ENCODE peak calls at places on chromosomes 3 and 15, in four cellular contexts. One of them, this sample, is unnamed. For H3K36me3, the result is how much of the 10 kb centered on the place peaks cover.

GRCh38 chr3:52446631-52447511 is 2.0 kb upstream of the SEMA3G start:
- DNase-seq in HepG2: peak
- DNase-seq in K562: peak
- DNase-seq in GM12878: peak
- DNase-seq in this sample: peak

GRCh38 chr3:108605491-108605890 is 16.0 kb downstream of the DZIP3 start:
- DNase-seq in HepG2: no peak
- DNase-seq in K562: no peak
- DNase-seq in GM12878: no peak
- DNase-seq in this sample: no peak

GRCh38 chr3:195033531-195034091 is 237.3 kb downstream of the XXYLT1 start:
- DNase-seq in HepG2: peak
- DNase-seq in K562: no peak
- DNase-seq in GM12878: no peak
- DNase-seq in this sample: no peak

GRCh38 chr3:132598181-132598580 is 1.1 kb downstream of the ACKR4 start:
- DNase-seq in HepG2: no peak
- DNase-seq in K562: no peak
- DNase-seq in GM12878: no peak
- DNase-seq in this sample: no peak

GRCh38 chr15:78024141-78024567 is 53.4 kb downstream of the TBC1D2B start:
- DNase-seq in HepG2: no peak
- DNase-seq in K562: no peak
- DNase-seq in GM12878: no peak
- DNase-seq in this sample: no peak

GRCh38 chr3:158725348-158725966 is 6.8 kb downstream of the RARRES1 start:
- DNase-seq in HepG2: peak
- DNase-seq in K562: no peak
- DNase-seq in GM12878: no peak
- DNase-seq in this sample: no peak

GRCh38 chr3:184508938-184509337 is 52.6 kb upstream of the EPHB3 start:
- DNase-seq in HepG2: no peak
- DNase-seq in K562: no peak
- DNase-seq in GM12878: no peak
- DNase-seq in this sample: no peak

GRCh38 chr15:70763950-70764730 is 782 bp upstream of the UACA start:
- DNase-seq in HepG2: no peak
- DNase-seq in K562: no peak
- DNase-seq in GM12878: no peak
- DNase-seq in this sample: peak

GRCh38 chr15:74038707-74039655 is 43.4 kb downstream of the GOLGA6A start:
- DNase-seq in HepG2: no peak
- DNase-seq in K562: peak
- DNase-seq in GM12878: no peak
- DNase-seq in this sample: no peak

GRCh38 chr3:69770219-69770618 is 31.0 kb downstream of the MITF start:
- DNase-seq in HepG2: no peak
- DNase-seq in K562: no peak
- DNase-seq in GM12878: no peak
- DNase-seq in this sample: peak

DNA sequence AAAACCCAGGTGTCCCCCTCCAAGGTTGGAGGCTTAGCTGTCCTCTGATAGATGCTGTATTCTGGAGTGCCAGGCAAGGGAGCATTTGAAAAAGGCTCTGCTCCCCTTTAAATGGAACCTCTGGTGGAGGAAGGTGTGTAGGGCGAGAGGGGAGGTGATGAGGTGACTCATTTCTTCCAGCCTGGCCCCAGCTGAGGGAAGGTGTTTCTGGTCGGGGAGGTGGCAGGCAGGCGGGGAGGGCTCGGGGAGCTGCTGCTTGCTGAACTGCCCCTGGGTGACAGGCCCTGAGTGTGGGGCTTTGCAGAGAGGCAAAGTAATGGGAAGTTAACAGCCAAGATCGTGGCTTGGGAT is 18.8 kb downstream of the PSTPIP1 start:
- DNase-seq in HepG2: no peak
- DNase-seq in K562: peak
- DNase-seq in GM12878: no peak
- DNase-seq in this sample: no peak
- H3K36me3 ChIP-seq in HepG2: under half
- H3K36me3 ChIP-seq in K562: under half
- H3K36me3 ChIP-seq in GM12878: under half
- H3K36me3 ChIP-seq in this sample: under half

DNA sequence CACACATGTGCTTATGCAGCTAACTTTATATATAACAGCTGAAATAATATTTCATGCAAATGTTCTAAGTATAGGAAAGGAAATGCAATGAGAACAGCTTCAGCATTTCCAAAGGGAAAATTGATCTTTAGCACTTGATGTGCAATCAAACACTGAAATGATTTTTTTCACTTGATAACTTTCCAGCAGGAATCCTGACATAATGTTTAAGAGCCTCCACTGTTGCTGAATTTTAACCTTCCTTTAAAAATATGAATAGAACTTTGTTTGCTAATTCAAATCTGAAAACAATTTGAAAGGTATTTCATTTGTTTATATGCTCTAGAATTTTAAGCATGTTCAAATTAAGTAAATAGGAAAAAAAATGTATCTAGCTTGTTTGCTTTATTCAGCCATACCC is 96.9 kb upstream of the STRIT1 start:
- DNase-seq in HepG2: no peak
- DNase-seq in K562: no peak
- DNase-seq in GM12878: no peak
- DNase-seq in this sample: no peak
- TF ChIP-seq JUNB in HepG2: no peak
- TF ChIP-seq JUNB in K562: no peak
- TF ChIP-seq JUNB in GM12878: no peak
- TF ChIP-seq JUNB in this sample: no peak

DNA sequence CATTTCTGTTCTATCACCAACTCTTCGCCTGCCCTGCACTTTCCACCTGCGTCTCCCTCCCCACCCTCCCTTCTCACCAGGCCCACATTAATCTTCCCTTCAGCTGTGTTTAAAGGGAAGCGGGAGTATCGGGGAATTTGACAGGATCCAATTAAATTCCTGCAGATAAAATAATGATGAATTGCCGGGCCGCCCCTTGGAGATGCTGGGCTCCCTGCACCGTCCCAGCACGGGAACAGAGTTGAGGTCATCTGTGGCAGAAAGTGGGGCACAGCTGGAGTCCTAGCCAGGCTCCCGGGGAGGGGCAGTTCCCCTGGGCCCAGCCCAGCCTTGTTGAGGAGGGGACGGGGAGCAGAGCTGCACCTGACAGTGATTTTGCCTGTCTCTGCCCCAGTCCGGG is 30.3 kb downstream of the PLXNA1 start:
- DNase-seq in HepG2: no peak
- DNase-seq in K562: no peak
- DNase-seq in GM12878: no peak
- DNase-seq in this sample: no peak
- H3K36me3 ChIP-seq in HepG2: under half
- H3K36me3 ChIP-seq in K562: half or more
- H3K36me3 ChIP-seq in GM12878: under half
- H3K36me3 ChIP-seq in this sample: under half

GRCh38 chr3:66393486-66394260 is 107.1 kb downstream of the LRIG1 start:
- DNase-seq in HepG2: no peak
- DNase-seq in K562: no peak
- DNase-seq in GM12878: peak
- DNase-seq in this sample: no peak
- TF ChIP-seq JUNB in HepG2: no peak
- TF ChIP-seq JUNB in K562: no peak
- TF ChIP-seq JUNB in GM12878: no peak
- TF ChIP-seq JUNB in this sample: no peak

GRCh38 chr15:92959219-92959618 is 59.1 kb downstream of the CHD2 start:
- DNase-seq in HepG2: no peak
- DNase-seq in K562: no peak
- DNase-seq in GM12878: no peak
- DNase-seq in this sample: no peak

GRCh38 chr15:92962914-92963313 is 62.8 kb downstream of the CHD2 start:
- DNase-seq in HepG2: no peak
- DNase-seq in K562: no peak
- DNase-seq in GM12878: no peak
- DNase-seq in this sample: no peak

GRCh38 chr15:92958105-92958504 is 58.0 kb downstream of the CHD2 start:
- DNase-seq in HepG2: no peak
- DNase-seq in K562: no peak
- DNase-seq in GM12878: no peak
- DNase-seq in this sample: no peak

GRCh38 chr15:92963794-92964193 is 63.7 kb downstream of the CHD2 start:
- DNase-seq in HepG2: no peak
- DNase-seq in K562: no peak
- DNase-seq in GM12878: no peak
- DNase-seq in this sample: no peak

GRCh38 chr15:92960996-92961681 is 61.0 kb downstream of the CHD2 start:
- DNase-seq in HepG2: no peak
- DNase-seq in K562: no peak
- DNase-seq in GM12878: no peak
- DNase-seq in this sample: no peak
- H3K36me3 ChIP-seq in HepG2: under half
- H3K36me3 ChIP-seq in K562: half or more
- H3K36me3 ChIP-seq in GM12878: under half
- H3K36me3 ChIP-seq in this sample: under half

GRCh38 chr3:189144645-189145044 is 27.1 kb upstream of the TPRG1 start:
- DNase-seq in HepG2: no peak
- DNase-seq in K562: no peak
- DNase-seq in GM12878: no peak
- DNase-seq in this sample: no peak
- TF ChIP-seq JUNB in HepG2: no peak
- TF ChIP-seq JUNB in K562: no peak
- TF ChIP-seq JUNB in GM12878: no peak
- TF ChIP-seq JUNB in this sample: no peak

GRCh38 chr15:60346077-60346476 is 51.7 kb downstream of the ANXA2 start:
- DNase-seq in HepG2: no peak
- DNase-seq in K562: no peak
- DNase-seq in GM12878: no peak
- DNase-seq in this sample: no peak
- H3K36me3 ChIP-seq in HepG2: under half
- H3K36me3 ChIP-seq in K562: under half
- H3K36me3 ChIP-seq in GM12878: under half
- H3K36me3 ChIP-seq in this sample: under half